ENCODE peak calls at places on chromosomes 3 and 15, in four cellular contexts. One of them, this sample, is unnamed.

GRCh38 chr3:8509961-8510360 is 8.3 kb downstream of the LMCD1 start:
- DNase-seq in cardiac muscle cell: peak; percentile 60
- DNase-seq in GM12878: no peak
- DNase-seq in kidney epithelial cell: peak; percentile 97
- DNase-seq in this sample: no peak

GRCh38 chr3:63349583-63350177 is 71.6 kb downstream of the SYNPR start:
- DNase-seq in cardiac muscle cell: peak; percentile 79
- DNase-seq in GM12878: no peak
- DNase-seq in kidney epithelial cell: no peak
- DNase-seq in this sample: no peak

GRCh38 chr3:123285066-123285465 is 83.3 kb downstream of the SEC22A start:
- DNase-seq in cardiac muscle cell: no peak
- DNase-seq in GM12878: no peak
- DNase-seq in kidney epithelial cell: no peak
- DNase-seq in this sample: no peak

GRCh38 chr15:26106556-26106955 is 243.4 kb upstream of the ATP10A start:
- DNase-seq in cardiac muscle cell: no peak
- DNase-seq in GM12878: no peak
- DNase-seq in kidney epithelial cell: no peak
- DNase-seq in this sample: no peak

GRCh38 chr15:48109856-48110531 is 10.8 kb upstream of the SLC24A5 start:
- DNase-seq in cardiac muscle cell: no peak
- DNase-seq in GM12878: no peak
- DNase-seq in kidney epithelial cell: no peak
- DNase-seq in this sample: no peak

GRCh38 chr3:126971891-126972351 is 11.0 kb upstream of the PLXNA1 start:
- DNase-seq in cardiac muscle cell: peak; percentile 84
- DNase-seq in GM12878: no peak
- DNase-seq in kidney epithelial cell: no peak
- DNase-seq in this sample: peak; percentile 68

GRCh38 chr3:188244395-188244861 is 90.5 kb downstream of the LPP start:
- DNase-seq in cardiac muscle cell: no peak
- DNase-seq in GM12878: no peak
- DNase-seq in kidney epithelial cell: no peak
- DNase-seq in this sample: no peak

GRCh38 chr3:41933154-41933676 is 28.7 kb downstream of the ULK4 start:
- DNase-seq in cardiac muscle cell: peak; percentile 81
- DNase-seq in GM12878: no peak
- DNase-seq in kidney epithelial cell: peak; percentile 32
- DNase-seq in this sample: no peak

GRCh38 chr3:193023218-193023617 is 105.6 kb upstream of the MB21D2 start:
- DNase-seq in cardiac muscle cell: no peak
- DNase-seq in GM12878: no peak
- DNase-seq in kidney epithelial cell: no peak
- DNase-seq in this sample: no peak

GRCh38 chr3:186456636-186457265 is 87.4 kb downstream of the CRYGS start:
- DNase-seq in cardiac muscle cell: no peak
- DNase-seq in GM12878: no peak
- DNase-seq in kidney epithelial cell: no peak
- DNase-seq in this sample: no peak

GRCh38 chr3:56468184-56469106 is at the start of gene ERC2:
- DNase-seq in cardiac muscle cell: peak; percentile 45
- DNase-seq in GM12878: no peak
- DNase-seq in kidney epithelial cell: peak; percentile 14
- DNase-seq in this sample: peak; percentile 29

GRCh38 chr15:68580026-68580882 is 1.5 kb downstream of the CORO2B start:
- DNase-seq in cardiac muscle cell: no peak
- DNase-seq in GM12878: no peak
- DNase-seq in kidney epithelial cell: no peak
- DNase-seq in this sample: peak; percentile 58

GRCh38 chr3:123383101-123384053 is 65.5 kb downstream of the ADCY5 start:
- DNase-seq in cardiac muscle cell: no peak
- DNase-seq in GM12878: no peak
- DNase-seq in kidney epithelial cell: no peak
- DNase-seq in this sample: peak; percentile 78

GRCh38 chr15:97849183-97849582 is 111.3 kb upstream of the ARRDC4 start:
- DNase-seq in cardiac muscle cell: no peak
- DNase-seq in GM12878: no peak
- DNase-seq in kidney epithelial cell: no peak
- DNase-seq in this sample: no peak
- TF ChIP-seq CTCF in cardiac muscle cell: no peak
- TF ChIP-seq CTCF in GM12878: no peak
- TF ChIP-seq CTCF in kidney epithelial cell: no peak
- TF ChIP-seq CTCF in this sample: no peak

DNA sequence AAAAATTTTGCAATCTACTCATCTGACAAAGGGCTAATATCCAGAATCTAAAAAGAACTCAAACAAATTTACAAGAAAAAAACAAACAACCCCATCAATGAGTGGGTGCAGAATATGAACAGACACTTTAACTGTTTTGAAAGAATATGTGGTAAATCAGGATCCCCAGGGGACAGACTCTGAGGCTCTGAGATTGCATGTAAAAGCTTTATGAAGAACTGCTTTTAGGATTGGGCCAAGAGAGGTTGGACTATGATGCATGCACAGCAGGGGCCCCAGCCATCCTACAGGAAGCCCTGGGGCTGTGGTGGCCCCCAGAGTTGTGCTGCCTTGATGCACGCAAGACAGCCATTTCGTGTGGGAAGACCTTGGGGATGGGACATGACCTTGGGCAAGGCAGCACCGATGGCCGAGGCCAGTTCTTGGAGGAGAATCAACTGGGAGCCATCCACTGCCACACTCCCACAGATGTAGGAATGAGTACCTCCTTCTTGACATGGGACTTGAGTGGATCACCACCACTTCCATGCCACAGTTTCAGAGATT is 298.1 kb upstream of the THBS1 start:
- DNase-seq in cardiac muscle cell: no peak
- DNase-seq in GM12878: no peak
- DNase-seq in kidney epithelial cell: no peak
- DNase-seq in this sample: no peak
- H3K4me3 ChIP-seq in cardiac muscle cell: no peak overlapping the region
- H3K4me3 ChIP-seq in GM12878: no peak overlapping the region
- H3K4me3 ChIP-seq in kidney epithelial cell: no peak overlapping the region
- H3K4me3 ChIP-seq in this sample: no peak overlapping the region

GRCh38 chr3:94246136-94246535 is 183.3 kb downstream of the NSUN3 start:
- DNase-seq in cardiac muscle cell: peak; percentile 20
- DNase-seq in GM12878: no peak
- DNase-seq in kidney epithelial cell: no peak
- DNase-seq in this sample: no peak

GRCh38 chr3:94252316-94252715 is 189.5 kb downstream of the NSUN3 start:
- DNase-seq in cardiac muscle cell: no peak
- DNase-seq in GM12878: no peak
- DNase-seq in kidney epithelial cell: no peak
- DNase-seq in this sample: no peak

GRCh38 chr3:94249491-94250079 is 186.7 kb downstream of the NSUN3 start:
- DNase-seq in cardiac muscle cell: peak; percentile 77
- DNase-seq in GM12878: peak; percentile 7
- DNase-seq in kidney epithelial cell: peak; percentile 9
- DNase-seq in this sample: peak; percentile 28
- TF ChIP-seq CTCF in cardiac muscle cell: peak; percentile 84
- TF ChIP-seq CTCF in GM12878: peak; percentile 77
- TF ChIP-seq CTCF in kidney epithelial cell: peak; percentile 83
- TF ChIP-seq CTCF in this sample: peak; percentile 67

DNA sequence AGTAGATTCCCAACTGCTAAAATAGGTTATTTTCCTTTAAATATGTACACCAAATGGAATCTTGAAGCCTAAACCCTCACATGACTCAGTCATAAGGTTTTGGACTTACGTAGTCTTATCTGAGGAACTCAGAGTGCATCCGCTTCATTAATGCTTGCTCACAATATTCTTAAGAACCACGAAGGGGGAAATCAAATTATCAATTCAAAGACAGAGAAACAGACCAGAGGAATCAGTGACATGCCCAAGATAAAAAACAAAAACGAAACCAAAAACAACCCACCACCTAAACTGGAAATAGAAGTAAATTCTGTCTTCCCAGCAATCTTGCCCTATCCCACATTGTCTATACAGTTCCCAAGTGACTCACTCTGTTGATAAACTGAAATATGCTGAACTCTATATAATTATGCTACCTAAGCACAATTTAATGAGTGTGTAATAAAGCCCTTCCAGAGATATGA is 135.4 kb upstream of the CBLB start:
- DNase-seq in cardiac muscle cell: peak; percentile 90
- DNase-seq in GM12878: no peak
- DNase-seq in kidney epithelial cell: no peak
- DNase-seq in this sample: no peak
- H3K4me3 ChIP-seq in cardiac muscle cell: no peak overlapping the region
- H3K4me3 ChIP-seq in GM12878: no peak overlapping the region
- H3K4me3 ChIP-seq in kidney epithelial cell: no peak overlapping the region
- H3K4me3 ChIP-seq in this sample: peak overlapping the region; percentile 30

DNA sequence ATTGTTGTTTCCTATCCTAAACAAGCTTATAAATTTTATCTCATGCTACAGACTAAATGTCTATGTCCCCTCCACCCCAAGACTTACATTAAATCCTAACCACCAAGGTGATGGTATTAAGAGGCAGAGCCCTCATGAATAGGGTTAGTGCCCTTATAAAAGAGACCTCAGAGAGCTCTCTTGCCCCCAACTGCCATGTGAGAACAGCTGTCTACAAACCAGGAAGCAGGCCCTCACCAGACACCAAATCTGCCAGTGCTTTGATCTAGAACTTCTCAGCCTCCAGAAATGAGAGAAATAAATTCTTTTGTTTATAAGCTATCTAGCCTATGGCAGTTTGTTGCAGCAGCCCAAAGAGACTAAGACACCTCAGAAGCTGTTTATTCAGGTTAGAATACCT is 58.5 kb downstream of the TP53BP1 start:
- DNase-seq in cardiac muscle cell: no peak
- DNase-seq in GM12878: no peak
- DNase-seq in kidney epithelial cell: no peak
- DNase-seq in this sample: no peak
- TF ChIP-seq CTCF in cardiac muscle cell: no peak
- TF ChIP-seq CTCF in GM12878: no peak
- TF ChIP-seq CTCF in kidney epithelial cell: no peak
- TF ChIP-seq CTCF in this sample: no peak

DNA sequence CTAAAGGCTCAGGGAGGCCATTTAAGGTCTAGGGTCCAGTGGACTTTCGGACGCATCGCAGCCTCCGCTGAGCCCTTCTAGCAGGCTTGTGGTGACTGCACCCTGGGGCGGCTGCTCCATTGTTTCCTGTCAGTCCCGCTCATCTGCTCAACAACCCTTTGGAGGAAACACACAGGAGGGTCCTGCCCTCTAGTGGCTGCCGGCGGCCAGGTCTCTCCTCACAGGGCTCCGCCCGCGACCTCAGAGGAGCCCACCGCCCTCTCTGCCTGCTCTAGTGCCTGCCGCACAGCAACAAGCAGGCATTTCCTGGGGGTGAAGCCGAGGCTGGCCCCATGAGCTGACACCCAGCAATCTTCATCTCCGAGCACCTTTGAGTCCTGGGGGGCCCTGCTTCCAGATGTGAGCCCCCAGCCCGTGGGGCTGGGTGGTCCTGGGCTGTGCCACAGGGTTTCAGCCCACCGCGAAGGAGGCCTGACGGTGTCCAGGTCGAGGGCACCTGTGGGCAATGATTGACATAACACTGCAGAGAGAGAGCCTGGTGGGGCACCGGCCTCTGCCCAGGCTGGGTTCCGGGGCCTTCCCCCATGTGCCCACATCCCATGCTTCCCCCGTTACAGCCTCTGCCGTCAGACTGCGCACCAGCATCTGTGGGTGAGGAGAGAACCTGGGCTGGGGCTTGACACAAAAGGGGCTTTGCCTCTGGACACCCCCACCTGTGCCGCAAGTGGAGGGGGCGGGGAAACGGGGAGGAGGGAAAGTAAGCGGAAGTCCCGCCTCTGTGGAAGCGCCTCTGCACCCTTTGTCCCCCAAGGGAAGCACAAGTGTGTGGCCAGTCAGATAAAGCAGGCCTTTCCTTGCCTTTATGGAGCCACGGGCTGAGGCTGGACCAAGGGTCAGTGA is 27.0 kb upstream of the SFMBT1 start:
- DNase-seq in cardiac muscle cell: peak; percentile 82
- DNase-seq in GM12878: peak; percentile 43
- DNase-seq in kidney epithelial cell: peak; percentile 28
- DNase-seq in this sample: peak; percentile 83
- H3K4me3 ChIP-seq in cardiac muscle cell: no peak overlapping the region
- H3K4me3 ChIP-seq in GM12878: peak overlapping the region; percentile 85
- H3K4me3 ChIP-seq in kidney epithelial cell: peak overlapping the region; percentile 25
- H3K4me3 ChIP-seq in this sample: peak overlapping the region; percentile 60